ENCODE peak calls at places on chromosomes 1 and 21, in nine cellular contexts. One of them, this sample, is unnamed.

GRCh38 chr1:230701434-230701833 is 12.5 kb downstream of the AGT start:
- DNase-seq in psoas muscle: no peak
- DNase-seq in CD8-positive, alpha-beta T cell: no peak
- DNase-seq in Peyer's patch: no peak
- DNase-seq in pancreas: no peak
- DNase-seq in left ventricle myocardium inferior: no peak
- DNase-seq in neural progenitor cell: no peak
- DNase-seq in cardiac muscle cell: no peak
- DNase-seq in PC-3: no peak
- DNase-seq in this sample: peak

GRCh38 chr1:109785446-109786106 is 21.9 kb upstream of the EPS8L3 start:
- DNase-seq in pancreas: no peak
- DNase-seq in neural progenitor cell: no peak
- DNase-seq in PC-3: no peak
- DNase-seq in left ventricle myocardium inferior: peak
- DNase-seq in CD8-positive, alpha-beta T cell: no peak
- DNase-seq in Peyer's patch: no peak
- DNase-seq in cardiac muscle cell: no peak
- DNase-seq in psoas muscle: no peak
- DNase-seq in this sample: no peak

GRCh38 chr1:48859429-48859828 is 82.7 kb upstream of the BEND5 start:
- DNase-seq in cardiac muscle cell: peak
- DNase-seq in CD8-positive, alpha-beta T cell: no peak
- DNase-seq in Peyer's patch: no peak
- DNase-seq in left ventricle myocardium inferior: no peak
- DNase-seq in neural progenitor cell: no peak
- DNase-seq in PC-3: peak
- DNase-seq in pancreas: no peak
- DNase-seq in psoas muscle: no peak
- DNase-seq in this sample: no peak

GRCh38 chr21:18959817-18960216 is 556.2 kb upstream of the TMPRSS15 start:
- DNase-seq in CD8-positive, alpha-beta T cell: no peak
- DNase-seq in neural progenitor cell: no peak
- DNase-seq in Peyer's patch: no peak
- DNase-seq in cardiac muscle cell: no peak
- DNase-seq in PC-3: no peak
- DNase-seq in pancreas: no peak
- DNase-seq in psoas muscle: no peak
- DNase-seq in left ventricle myocardium inferior: no peak
- DNase-seq in this sample: no peak

GRCh38 chr1:246219508-246220030 is 287.5 kb downstream of the SMYD3 start:
- DNase-seq in psoas muscle: no peak
- DNase-seq in pancreas: no peak
- DNase-seq in neural progenitor cell: peak
- DNase-seq in PC-3: peak
- DNase-seq in cardiac muscle cell: peak
- DNase-seq in CD8-positive, alpha-beta T cell: no peak
- DNase-seq in left ventricle myocardium inferior: no peak
- DNase-seq in Peyer's patch: no peak
- DNase-seq in this sample: no peak

GRCh38 chr1:71276466-71276865 is 195.6 kb upstream of the ZRANB2 start:
- DNase-seq in pancreas: no peak
- DNase-seq in PC-3: no peak
- DNase-seq in left ventricle myocardium inferior: no peak
- DNase-seq in neural progenitor cell: no peak
- DNase-seq in CD8-positive, alpha-beta T cell: no peak
- DNase-seq in psoas muscle: no peak
- DNase-seq in cardiac muscle cell: no peak
- DNase-seq in Peyer's patch: no peak
- DNase-seq in this sample: no peak

GRCh38 chr1:218945050-218945449 is 228.6 kb upstream of the LYPLAL1 start:
- DNase-seq in left ventricle myocardium inferior: no peak
- DNase-seq in Peyer's patch: no peak
- DNase-seq in psoas muscle: no peak
- DNase-seq in cardiac muscle cell: peak
- DNase-seq in neural progenitor cell: no peak
- DNase-seq in pancreas: no peak
- DNase-seq in PC-3: peak
- DNase-seq in CD8-positive, alpha-beta T cell: no peak
- DNase-seq in this sample: no peak

GRCh38 chr21:31879911-31880310 is 7.1 kb downstream of the HUNK start:
- DNase-seq in psoas muscle: no peak
- DNase-seq in CD8-positive, alpha-beta T cell: no peak
- DNase-seq in PC-3: no peak
- DNase-seq in left ventricle myocardium inferior: no peak
- DNase-seq in Peyer's patch: no peak
- DNase-seq in cardiac muscle cell: no peak
- DNase-seq in neural progenitor cell: no peak
- DNase-seq in pancreas: no peak
- DNase-seq in this sample: no peak

GRCh38 chr1:206472454-206472853 is 2.2 kb downstream of the IKBKE start:
- DNase-seq in left ventricle myocardium inferior: no peak
- DNase-seq in PC-3: no peak
- DNase-seq in psoas muscle: peak
- DNase-seq in CD8-positive, alpha-beta T cell: no peak
- DNase-seq in cardiac muscle cell: peak
- DNase-seq in neural progenitor cell: peak
- DNase-seq in Peyer's patch: peak
- DNase-seq in pancreas: no peak
- DNase-seq in this sample: no peak

DNA sequence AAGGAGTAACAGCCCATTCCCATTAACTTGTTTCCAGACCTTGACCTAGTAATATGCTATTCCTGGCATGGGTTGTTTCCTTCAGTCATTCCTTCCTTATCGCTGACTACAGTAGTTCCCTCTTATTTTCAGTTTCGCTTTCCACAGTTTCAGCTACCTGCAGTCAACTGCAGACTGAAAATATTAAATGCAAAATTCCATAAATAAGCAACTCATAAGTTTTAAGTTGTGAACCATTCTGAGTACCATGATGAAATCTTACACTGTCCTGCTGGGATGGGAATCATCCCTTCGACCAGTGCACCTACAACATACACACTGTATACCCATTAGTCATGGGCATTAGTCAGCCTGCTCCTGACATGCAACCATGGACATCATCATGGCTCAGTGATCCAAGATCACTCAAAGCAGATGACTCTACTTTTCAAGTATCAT is 66.7 kb downstream of the CCDC30 start:
- DNase-seq in PC-3: peak
- DNase-seq in psoas muscle: no peak
- DNase-seq in CD8-positive, alpha-beta T cell: no peak
- DNase-seq in neural progenitor cell: no peak
- DNase-seq in Peyer's patch: no peak
- DNase-seq in pancreas: no peak
- DNase-seq in left ventricle myocardium inferior: no peak
- DNase-seq in cardiac muscle cell: peak
- DNase-seq in this sample: no peak
- H3K27ac ChIP-seq in PC-3: peak
- H3K27ac ChIP-seq in psoas muscle: no peak
- H3K27ac ChIP-seq in CD8-positive, alpha-beta T cell: no peak
- H3K27ac ChIP-seq in neural progenitor cell: no peak
- H3K27ac ChIP-seq in Peyer's patch: no peak
- H3K27ac ChIP-seq in pancreas: no peak
- H3K27ac ChIP-seq in left ventricle myocardium inferior: no peak
- H3K27ac ChIP-seq in cardiac muscle cell: no peak
- H3K27ac ChIP-seq in this sample: no peak

GRCh38 chr1:29541641-29542040 is 305.3 kb downstream of the PTPRU start:
- DNase-seq in cardiac muscle cell: no peak
- DNase-seq in left ventricle myocardium inferior: no peak
- DNase-seq in CD8-positive, alpha-beta T cell: no peak
- DNase-seq in Peyer's patch: no peak
- DNase-seq in psoas muscle: no peak
- DNase-seq in neural progenitor cell: no peak
- DNase-seq in pancreas: no peak
- DNase-seq in PC-3: no peak
- DNase-seq in this sample: no peak

GRCh38 chr1:29540801-29541357 is 304.6 kb downstream of the PTPRU start:
- DNase-seq in CD8-positive, alpha-beta T cell: no peak
- DNase-seq in Peyer's patch: no peak
- DNase-seq in pancreas: no peak
- DNase-seq in cardiac muscle cell: no peak
- DNase-seq in left ventricle myocardium inferior: no peak
- DNase-seq in neural progenitor cell: no peak
- DNase-seq in psoas muscle: no peak
- DNase-seq in PC-3: no peak
- DNase-seq in this sample: no peak

GRCh38 chr1:29542476-29543015 is 306.2 kb downstream of the PTPRU start:
- DNase-seq in left ventricle myocardium inferior: no peak
- DNase-seq in cardiac muscle cell: no peak
- DNase-seq in neural progenitor cell: no peak
- DNase-seq in pancreas: no peak
- DNase-seq in psoas muscle: no peak
- DNase-seq in Peyer's patch: no peak
- DNase-seq in PC-3: no peak
- DNase-seq in CD8-positive, alpha-beta T cell: no peak
- DNase-seq in this sample: no peak

GRCh38 chr1:29544406-29544805 is 308.1 kb downstream of the PTPRU start:
- DNase-seq in CD8-positive, alpha-beta T cell: no peak
- DNase-seq in pancreas: no peak
- DNase-seq in psoas muscle: no peak
- DNase-seq in left ventricle myocardium inferior: no peak
- DNase-seq in PC-3: no peak
- DNase-seq in cardiac muscle cell: no peak
- DNase-seq in Peyer's patch: no peak
- DNase-seq in neural progenitor cell: no peak
- DNase-seq in this sample: no peak

DNA sequence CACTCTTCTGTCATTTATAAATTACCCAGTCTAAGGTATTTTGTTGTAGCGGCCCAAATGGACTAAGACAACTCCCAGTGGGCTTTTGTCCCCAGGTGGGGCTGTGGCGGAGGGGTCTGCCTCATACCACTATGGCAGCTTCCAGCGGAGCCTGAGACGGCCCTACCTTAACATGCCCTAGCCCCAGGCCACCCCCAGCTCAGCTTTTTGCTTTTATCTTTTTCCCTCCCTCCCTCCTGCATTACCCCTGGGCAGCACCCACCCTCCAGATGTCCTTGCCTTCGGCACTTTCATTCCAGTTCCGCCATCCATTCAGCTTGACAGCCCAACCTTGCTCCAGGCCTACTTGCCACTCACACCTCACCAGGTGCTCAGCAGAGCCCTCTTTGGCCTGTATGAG is 307.3 kb downstream of the PTPRU start:
- DNase-seq in pancreas: no peak
- DNase-seq in Peyer's patch: no peak
- DNase-seq in PC-3: no peak
- DNase-seq in neural progenitor cell: no peak
- DNase-seq in CD8-positive, alpha-beta T cell: no peak
- DNase-seq in left ventricle myocardium inferior: no peak
- DNase-seq in cardiac muscle cell: no peak
- DNase-seq in psoas muscle: no peak
- DNase-seq in this sample: no peak
- H3K27ac ChIP-seq in pancreas: no peak
- H3K27ac ChIP-seq in Peyer's patch: no peak
- H3K27ac ChIP-seq in PC-3: no peak
- H3K27ac ChIP-seq in neural progenitor cell: no peak
- H3K27ac ChIP-seq in CD8-positive, alpha-beta T cell: no peak
- H3K27ac ChIP-seq in left ventricle myocardium inferior: no peak
- H3K27ac ChIP-seq in cardiac muscle cell: no peak
- H3K27ac ChIP-seq in psoas muscle: no peak
- H3K27ac ChIP-seq in this sample: no peak

GRCh38 chr1:93702102-93702827 is 20.6 kb upstream of the BCAR3 start:
- DNase-seq in pancreas: no peak
- DNase-seq in CD8-positive, alpha-beta T cell: no peak
- DNase-seq in psoas muscle: peak
- DNase-seq in cardiac muscle cell: no peak
- DNase-seq in Peyer's patch: no peak
- DNase-seq in neural progenitor cell: no peak
- DNase-seq in left ventricle myocardium inferior: peak
- DNase-seq in PC-3: peak
- DNase-seq in this sample: no peak
- H3K27ac ChIP-seq in pancreas: no peak
- H3K27ac ChIP-seq in CD8-positive, alpha-beta T cell: no peak
- H3K27ac ChIP-seq in psoas muscle: peak
- H3K27ac ChIP-seq in cardiac muscle cell: peak
- H3K27ac ChIP-seq in Peyer's patch: no peak
- H3K27ac ChIP-seq in neural progenitor cell: no peak
- H3K27ac ChIP-seq in left ventricle myocardium inferior: peak
- H3K27ac ChIP-seq in PC-3: peak
- H3K27ac ChIP-seq in this sample: no peak

DNA sequence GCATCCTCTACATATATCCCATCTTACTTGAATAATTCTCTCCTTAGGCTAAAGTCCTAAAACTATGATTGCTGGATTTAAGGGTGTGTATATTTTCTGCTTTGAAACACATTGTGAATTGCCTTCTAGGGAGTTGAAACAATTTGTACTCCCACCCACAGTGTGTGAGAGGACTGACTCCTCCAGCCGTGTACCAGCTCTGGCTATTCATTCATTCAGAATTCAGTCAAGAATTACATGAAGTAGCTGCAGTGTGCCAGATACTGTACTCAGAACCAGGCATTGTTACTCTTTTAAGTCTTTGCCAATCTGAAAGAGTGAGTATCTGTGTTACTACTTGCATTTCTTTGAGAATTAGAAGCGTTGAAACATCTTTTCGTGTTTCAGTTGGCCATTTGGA is 135.0 kb downstream of the DHRS3 start:
- DNase-seq in psoas muscle: no peak
- DNase-seq in cardiac muscle cell: peak
- DNase-seq in CD8-positive, alpha-beta T cell: no peak
- DNase-seq in neural progenitor cell: no peak
- DNase-seq in PC-3: no peak
- DNase-seq in left ventricle myocardium inferior: no peak
- DNase-seq in Peyer's patch: no peak
- DNase-seq in pancreas: no peak
- DNase-seq in this sample: no peak
- H3K27ac ChIP-seq in psoas muscle: no peak
- H3K27ac ChIP-seq in cardiac muscle cell: no peak
- H3K27ac ChIP-seq in CD8-positive, alpha-beta T cell: no peak
- H3K27ac ChIP-seq in neural progenitor cell: no peak
- H3K27ac ChIP-seq in PC-3: no peak
- H3K27ac ChIP-seq in left ventricle myocardium inferior: no peak
- H3K27ac ChIP-seq in Peyer's patch: no peak
- H3K27ac ChIP-seq in pancreas: no peak
- H3K27ac ChIP-seq in this sample: no peak